ENCODE peak calls at places on chromosomes 13 and 19, in five cellular contexts. T is thoracic aorta; H is mesendoderm; O is tibial nerve; U is CD8-positive, alpha-beta T cell. C is an unnamed sample. For H3K4me1 and H3K36me3, the result is how much of the 10 kb centered on the place peaks cover.

GRCh38 chr13:19681517-19681916 is 48.1 kb downstream of the MPHOSPH8 start:
- DNase-seq in U (no peak), O (no peak), H (peak), T (no peak), C (no peak)

GRCh38 chr19:55066107-55066709 is 3.3 kb upstream of the RDH13 start:
- DNase-seq in U (no peak), O (no peak), H (peak), T (no peak), C (no peak)

GRCh38 chr19:55353803-55354697 is 469 bp downstream of the COX6B2 start:
- DNase-seq in O (no peak), U (peak), H (peak), T (no peak), C (no peak)

GRCh38 chr19:5314012-5314906 is 26.4 kb downstream of the PTPRS start:
- DNase-seq in H (no peak), U (no peak), T (no peak), O (no peak), C (no peak)

GRCh38 chr19:56720281-56720680 is 48.7 kb upstream of the ZNF835 start:
- DNase-seq in U (no peak), O (no peak), T (no peak), H (peak), C (no peak)

GRCh38 chr13:39341238-39341637 is 261.8 kb downstream of the LHFPL6 start:
- DNase-seq in O (no peak), U (no peak), T (no peak), H (no peak), C (no peak)

GRCh38 chr19:19274716-19275115 is 1.6 kb upstream of the TM6SF2 start:
- DNase-seq in O (no peak), T (no peak), H (no peak), U (no peak), C (no peak)

GRCh38 chr13:95607363-95607762 is 37.1 kb downstream of the DZIP1 start:
- DNase-seq in O (no peak), U (no peak), H (no peak), T (no peak), C (no peak)

GRCh38 chr19:44618640-44619357 is 5.4 kb downstream of the IGSF23 start:
- DNase-seq in H (no peak), U (no peak), T (no peak), O (no peak), C (no peak)

GRCh38 chr13:73288596-73288995 is 229.8 kb downstream of the KLF5 start:
- DNase-seq in H (no peak), U (no peak), O (no peak), T (no peak), C (no peak)

GRCh38 chr19:13794388-13794751 is 873 bp upstream of the ZSWIM4 start:
- DNase-seq in H (no peak), O (peak), T (peak), U (no peak), C (peak)

GRCh38 chr19:11674067-11674492 is 64.7 kb downstream of the ZNF823 start:
- DNase-seq in T (no peak), U (no peak), O (no peak), H (no peak), C (no peak)

GRCh38 chr19:12783226-12783848 is 7.9 kb upstream of the JUNB start:
- DNase-seq in U (peak), T (no peak), O (no peak), H (no peak), C (peak)
- H3K4me1 ChIP-seq in U (half or more), T (half or more), O (half or more), H (under half), C (half or more)

DNA sequence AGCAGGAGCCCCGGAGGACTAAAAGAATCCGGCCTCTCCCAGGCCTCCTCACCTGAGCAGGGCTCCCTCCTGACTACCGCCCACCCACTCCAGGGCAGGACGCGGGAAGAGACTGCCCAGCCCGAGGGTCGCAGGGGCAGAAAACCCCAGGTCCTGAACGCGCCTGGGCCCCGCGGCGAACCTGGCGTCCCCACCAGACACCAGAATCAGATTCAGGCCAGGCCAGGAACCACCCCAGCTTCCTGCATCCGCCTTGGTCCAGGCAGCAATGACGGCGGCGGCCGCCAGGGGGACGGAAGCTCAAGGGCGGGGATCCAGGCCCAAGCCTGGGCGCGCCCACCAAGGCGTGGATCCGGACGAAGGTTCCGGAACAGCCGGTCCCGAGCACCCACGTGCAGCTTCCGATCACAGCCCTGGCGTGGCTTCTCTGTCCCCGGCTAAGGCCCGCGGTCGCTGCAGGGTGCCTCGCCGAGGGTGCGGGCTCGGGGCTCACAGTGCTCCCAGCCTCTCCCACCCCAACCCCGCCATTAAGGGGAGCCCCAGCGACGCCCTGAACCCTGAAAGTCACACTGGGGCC is 3.6 kb downstream of the LGALS7 start:
- DNase-seq in H (peak), O (peak), U (peak), T (peak), C (peak)
- H3K36me3 ChIP-seq in H (under half), O (under half), U (under half), T (under half), C (under half)

GRCh38 chr13:45534604-45535003 is 69.9 kb downstream of the COG3 start:
- DNase-seq in O (no peak), U (no peak), T (no peak), H (no peak), C (no peak)
- H3K27ac ChIP-seq in O (no peak), U (no peak), T (no peak), H (no peak), C (no peak)

DNA sequence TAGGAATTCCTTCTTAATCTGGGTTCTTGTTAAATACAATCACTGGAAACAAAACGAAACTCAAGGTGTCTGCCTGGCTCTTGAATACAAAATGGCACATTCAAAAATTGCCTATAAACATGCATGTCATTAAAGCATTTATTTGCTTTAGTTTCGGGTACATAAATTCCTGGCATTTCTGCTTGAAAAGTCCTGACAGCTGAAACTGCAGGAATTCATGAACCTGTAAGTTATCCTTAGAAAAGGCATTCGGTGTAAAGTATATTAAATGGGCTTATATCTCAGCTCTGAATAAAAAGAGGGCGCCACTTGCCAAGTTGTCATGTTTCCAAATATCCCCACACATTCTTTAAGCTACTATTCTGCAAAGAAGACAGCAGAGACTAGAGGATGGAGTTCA is 32.9 kb downstream of the RXFP2 start:
- DNase-seq in H (no peak), T (no peak), O (no peak), U (no peak), C (no peak)
- H3K4me1 ChIP-seq in H (under half), T (half or more), O (under half), U (under half), C (under half)

GRCh38 chr13:29524641-29525040 is 70.8 kb downstream of the SLC7A1 start:
- DNase-seq in T (no peak), O (no peak), U (no peak), H (no peak), C (no peak)

GRCh38 chr13:29525757-29526156 is 69.7 kb downstream of the SLC7A1 start:
- DNase-seq in T (no peak), U (no peak), O (no peak), H (no peak), C (no peak)

GRCh38 chr13:29527511-29527910 is 68.0 kb downstream of the SLC7A1 start:
- DNase-seq in U (no peak), T (no peak), O (no peak), H (no peak), C (no peak)

GRCh38 chr13:29527916-29528315 is 67.6 kb downstream of the SLC7A1 start:
- DNase-seq in H (no peak), O (no peak), T (no peak), U (no peak), C (no peak)

DNA sequence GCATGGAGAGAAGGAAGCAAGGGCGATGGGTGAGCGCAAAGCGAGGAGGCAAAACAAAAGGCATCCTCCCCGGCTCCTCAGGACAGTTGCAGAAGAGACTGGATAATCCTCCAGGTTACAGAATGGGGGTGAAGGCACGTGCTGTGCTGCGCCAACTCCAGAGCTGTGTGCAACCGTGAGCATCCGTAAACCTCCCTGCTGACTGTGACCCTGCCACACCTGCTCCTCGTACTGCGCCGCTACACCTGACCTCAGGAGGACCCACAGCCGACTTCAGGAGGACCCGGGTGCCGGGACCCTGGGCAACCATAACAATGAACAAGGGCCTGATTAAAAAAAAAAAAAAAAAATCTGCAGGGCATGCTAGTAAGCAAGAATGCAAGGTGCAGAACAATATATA is 68.7 kb downstream of the SLC7A1 start:
- DNase-seq in T (no peak), H (no peak), U (no peak), O (no peak), C (no peak)
- H3K36me3 ChIP-seq in T (under half), H (under half), U (under half), O (under half), C (half or more)

DNA sequence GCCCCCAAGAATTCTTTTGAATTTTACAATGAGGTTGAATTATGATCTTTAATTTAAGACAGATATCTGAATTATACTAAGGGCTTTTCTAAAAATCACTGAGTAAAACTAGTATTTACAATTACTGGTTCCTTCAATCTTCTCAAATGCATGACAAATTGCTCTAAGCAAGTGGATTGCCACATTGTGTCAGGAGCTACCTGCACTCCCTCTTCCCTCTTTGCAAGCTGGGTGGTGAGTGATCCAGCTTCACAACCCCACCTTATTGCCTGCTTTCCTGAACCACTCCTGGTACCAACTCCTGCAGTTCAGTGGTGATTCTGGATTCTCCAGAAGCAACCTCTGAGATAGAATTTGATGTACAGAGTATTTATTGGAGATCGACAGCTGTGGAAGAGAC is 49.9 kb upstream of the SERP2 start:
- DNase-seq in U (no peak), H (no peak), T (no peak), O (no peak), C (no peak)
- H3K27ac ChIP-seq in U (no peak), H (no peak), T (no peak), O (no peak), C (no peak)

DNA sequence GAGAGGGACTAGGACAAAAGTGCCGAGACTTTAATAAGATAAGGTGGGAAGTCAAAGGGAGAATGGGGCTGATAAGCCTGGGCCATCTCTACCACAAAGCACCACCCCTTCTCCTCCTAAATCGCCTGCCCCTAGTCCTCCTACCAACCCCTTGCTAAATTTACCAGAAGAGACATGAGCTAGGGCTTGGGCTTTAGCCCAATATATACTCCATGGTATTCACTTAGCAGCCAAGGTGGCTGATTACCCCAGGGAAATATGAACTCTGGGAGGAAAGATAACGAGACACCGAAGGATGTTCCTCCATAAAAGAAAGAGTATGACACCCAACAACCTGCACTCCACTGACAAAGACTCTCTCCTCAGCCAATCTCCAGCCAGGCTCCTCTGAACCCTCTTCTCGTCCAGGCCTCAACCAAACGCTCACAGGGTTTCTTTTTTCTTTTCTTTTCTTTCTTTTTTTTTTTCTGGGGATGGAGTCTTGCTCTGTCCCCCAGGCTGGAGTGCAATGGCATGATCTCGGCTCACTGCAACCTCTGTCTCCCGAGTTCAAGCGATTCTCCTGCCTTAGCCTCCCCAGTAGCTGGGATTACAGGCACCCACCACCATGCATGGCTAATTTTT is 610.2 kb downstream of the UQCRFS1 start:
- DNase-seq in U (no peak), T (no peak), O (no peak), H (peak), C (no peak)
- H3K4me1 ChIP-seq in U (under half), T (under half), O (under half), H (under half), C (under half)

DNA sequence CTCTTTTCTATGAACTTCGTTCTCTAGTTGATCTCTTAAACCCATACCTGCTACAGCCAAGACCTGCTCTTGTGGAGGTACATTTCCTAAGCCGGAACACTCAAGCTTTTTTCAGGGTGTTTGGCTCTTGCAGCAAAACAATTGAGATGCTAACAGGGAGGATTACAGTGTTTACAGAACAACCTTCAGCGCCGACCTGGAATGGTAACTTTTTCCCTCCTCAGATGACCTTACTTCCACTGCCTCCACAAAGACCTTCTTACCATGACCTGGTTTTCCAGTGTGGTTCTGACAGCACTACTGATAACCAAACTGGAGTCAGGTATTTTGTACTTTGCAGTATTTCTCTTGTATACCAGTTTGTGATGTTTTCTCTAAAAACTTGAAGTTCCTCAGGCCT is 506 bp downstream of the KCNRG start:
- DNase-seq in O (no peak), U (no peak), H (peak), T (no peak), C (no peak)
- H3K36me3 ChIP-seq in O (under half), U (under half), H (under half), T (under half), C (under half)

GRCh38 chr19:2494084-2494446 is 18.1 kb downstream of the GADD45B start:
- DNase-seq in U (peak), T (no peak), H (no peak), O (no peak), C (no peak)
- H3K27ac ChIP-seq in U (no peak), T (no peak), H (no peak), O (no peak), C (peak)